ENCODE peak calls at places on chromosome 15, in five cellular contexts. One of them, this sample, is unnamed. For H3K27me3, the result is how much of the 10 kb centered on the place peaks cover.

GRCh38 chr15:50166216-50166615 is 15.8 kb upstream of the SLC27A2 start:
- DNase-seq in cardiac muscle cell: peak
- DNase-seq in fibroblast of lung: peak
- DNase-seq in right lobe of liver: no peak
- DNase-seq in small intestine: no peak
- DNase-seq in this sample: no peak

GRCh38 chr15:51736646-51737537 is 563 bp downstream of the LYSMD2 start:
- DNase-seq in small intestine: peak
- DNase-seq in right lobe of liver: peak
- DNase-seq in fibroblast of lung: peak
- DNase-seq in cardiac muscle cell: peak
- DNase-seq in this sample: peak

GRCh38 chr15:90095521-90095959 is 6.7 kb downstream of the IDH2 start:
- DNase-seq in right lobe of liver: peak
- DNase-seq in cardiac muscle cell: no peak
- DNase-seq in fibroblast of lung: no peak
- DNase-seq in small intestine: no peak
- DNase-seq in this sample: no peak

GRCh38 chr15:51243774-51244173 is 94.6 kb downstream of the CYP19A1 start:
- DNase-seq in right lobe of liver: no peak
- DNase-seq in fibroblast of lung: peak
- DNase-seq in small intestine: no peak
- DNase-seq in cardiac muscle cell: no peak
- DNase-seq in this sample: no peak

GRCh38 chr15:55279746-55280351 is 9.8 kb downstream of the RAB27A start:
- DNase-seq in cardiac muscle cell: peak
- DNase-seq in fibroblast of lung: peak
- DNase-seq in right lobe of liver: no peak
- DNase-seq in small intestine: peak
- DNase-seq in this sample: no peak

GRCh38 chr15:92519709-92520108 is 126.0 kb downstream of the ST8SIA2 start:
- DNase-seq in small intestine: no peak
- DNase-seq in cardiac muscle cell: no peak
- DNase-seq in fibroblast of lung: peak
- DNase-seq in right lobe of liver: no peak
- DNase-seq in this sample: no peak

GRCh38 chr15:47507221-47507985 is 209.9 kb upstream of the SEMA6D start:
- DNase-seq in cardiac muscle cell: no peak
- DNase-seq in small intestine: no peak
- DNase-seq in right lobe of liver: no peak
- DNase-seq in fibroblast of lung: no peak
- DNase-seq in this sample: no peak

GRCh38 chr15:59349715-59350420 is 22.8 kb downstream of the MYO1E start:
- DNase-seq in right lobe of liver: no peak
- DNase-seq in small intestine: peak
- DNase-seq in cardiac muscle cell: peak
- DNase-seq in fibroblast of lung: peak
- DNase-seq in this sample: no peak

GRCh38 chr15:46293550-46293949 is 658.7 kb downstream of the SQOR start:
- DNase-seq in right lobe of liver: no peak
- DNase-seq in fibroblast of lung: no peak
- DNase-seq in cardiac muscle cell: no peak
- DNase-seq in small intestine: no peak
- DNase-seq in this sample: no peak

GRCh38 chr15:88954431-88955277 is 41.5 kb upstream of the MFGE8 start:
- DNase-seq in fibroblast of lung: peak
- DNase-seq in right lobe of liver: no peak
- DNase-seq in small intestine: no peak
- DNase-seq in cardiac muscle cell: peak
- DNase-seq in this sample: no peak

GRCh38 chr15:85587707-85588441 is 206.9 kb downstream of the KLHL25 start:
- DNase-seq in cardiac muscle cell: peak
- DNase-seq in right lobe of liver: no peak
- DNase-seq in fibroblast of lung: peak
- DNase-seq in small intestine: peak
- DNase-seq in this sample: no peak

GRCh38 chr15:35271371-35272043 is 186.4 kb upstream of the NANOGP8 start:
- DNase-seq in right lobe of liver: no peak
- DNase-seq in cardiac muscle cell: no peak
- DNase-seq in small intestine: no peak
- DNase-seq in fibroblast of lung: peak
- DNase-seq in this sample: no peak

GRCh38 chr15:83926116-83926515 is 272.2 kb downstream of the ADAMTSL3 start:
- DNase-seq in cardiac muscle cell: peak
- DNase-seq in fibroblast of lung: no peak
- DNase-seq in small intestine: no peak
- DNase-seq in right lobe of liver: no peak
- DNase-seq in this sample: no peak

GRCh38 chr15:25469377-25469776 is 30.6 kb upstream of the UBE3A start:
- DNase-seq in fibroblast of lung: peak
- DNase-seq in small intestine: no peak
- DNase-seq in right lobe of liver: no peak
- DNase-seq in cardiac muscle cell: no peak
- DNase-seq in this sample: no peak

GRCh38 chr15:73857193-73857920 is 16.0 kb upstream of the TBC1D21 start:
- DNase-seq in small intestine: no peak
- DNase-seq in right lobe of liver: no peak
- DNase-seq in fibroblast of lung: no peak
- DNase-seq in cardiac muscle cell: no peak
- DNase-seq in this sample: no peak

GRCh38 chr15:94910166-94910565 is 678.8 kb downstream of the MCTP2 start:
- DNase-seq in right lobe of liver: no peak
- DNase-seq in cardiac muscle cell: no peak
- DNase-seq in small intestine: no peak
- DNase-seq in fibroblast of lung: peak
- DNase-seq in this sample: no peak

GRCh38 chr15:79960502-79961217 is 10.3 kb downstream of the BCL2A1 start:
- DNase-seq in cardiac muscle cell: peak
- DNase-seq in fibroblast of lung: no peak
- DNase-seq in right lobe of liver: no peak
- DNase-seq in small intestine: no peak
- DNase-seq in this sample: no peak

GRCh38 chr15:72481015-72481659 is 7.0 kb downstream of the ARIH1 start:
- DNase-seq in fibroblast of lung: no peak
- DNase-seq in cardiac muscle cell: no peak
- DNase-seq in small intestine: no peak
- DNase-seq in right lobe of liver: no peak
- DNase-seq in this sample: no peak

GRCh38 chr15:75063889-75064288 is 40.5 kb downstream of the PPCDC start:
- DNase-seq in cardiac muscle cell: no peak
- DNase-seq in right lobe of liver: no peak
- DNase-seq in fibroblast of lung: no peak
- DNase-seq in small intestine: no peak
- DNase-seq in this sample: no peak

GRCh38 chr15:57551717-57552677 is 39.7 kb upstream of the MYZAP start:
- DNase-seq in fibroblast of lung: peak
- DNase-seq in right lobe of liver: no peak
- DNase-seq in small intestine: no peak
- DNase-seq in cardiac muscle cell: peak
- DNase-seq in this sample: no peak

GRCh38 chr15:94056314-94056713 is 175.0 kb upstream of the MCTP2 start:
- DNase-seq in fibroblast of lung: peak
- DNase-seq in right lobe of liver: no peak
- DNase-seq in small intestine: no peak
- DNase-seq in cardiac muscle cell: no peak
- DNase-seq in this sample: no peak

GRCh38 chr15:64681424-64682024 is 93.9 kb downstream of the RBPMS2 start:
- DNase-seq in right lobe of liver: no peak
- DNase-seq in fibroblast of lung: peak
- DNase-seq in cardiac muscle cell: peak
- DNase-seq in small intestine: peak
- DNase-seq in this sample: no peak

GRCh38 chr15:63195257-63196023 is 6.0 kb downstream of the RAB8B start:
- DNase-seq in small intestine: no peak
- DNase-seq in cardiac muscle cell: no peak
- DNase-seq in right lobe of liver: no peak
- DNase-seq in fibroblast of lung: no peak
- DNase-seq in this sample: no peak

GRCh38 chr15:46652256-46652655 is 1017.4 kb downstream of the SQOR start:
- DNase-seq in right lobe of liver: no peak
- DNase-seq in fibroblast of lung: no peak
- DNase-seq in small intestine: no peak
- DNase-seq in cardiac muscle cell: no peak
- DNase-seq in this sample: no peak

GRCh38 chr15:70763950-70764730 is 782 bp upstream of the UACA start:
- DNase-seq in small intestine: no peak
- DNase-seq in cardiac muscle cell: no peak
- DNase-seq in right lobe of liver: no peak
- DNase-seq in fibroblast of lung: no peak
- DNase-seq in this sample: no peak

GRCh38 chr15:70761046-70761445 is 2.3 kb downstream of the UACA start:
- DNase-seq in right lobe of liver: no peak
- DNase-seq in cardiac muscle cell: no peak
- DNase-seq in fibroblast of lung: no peak
- DNase-seq in small intestine: no peak
- DNase-seq in this sample: no peak

GRCh38 chr15:70761931-70762468 is 1.4 kb downstream of the UACA start:
- DNase-seq in cardiac muscle cell: peak
- DNase-seq in right lobe of liver: no peak
- DNase-seq in small intestine: no peak
- DNase-seq in fibroblast of lung: no peak
- DNase-seq in this sample: no peak

GRCh38 chr15:70762469-70763119 is 764 bp downstream of the UACA start:
- DNase-seq in small intestine: peak
- DNase-seq in cardiac muscle cell: peak
- DNase-seq in right lobe of liver: peak
- DNase-seq in fibroblast of lung: peak
- DNase-seq in this sample: peak

GRCh38 chr15:70763120-70763949 is at the start of gene UACA:
- DNase-seq in small intestine: peak
- DNase-seq in right lobe of liver: peak
- DNase-seq in fibroblast of lung: peak
- DNase-seq in cardiac muscle cell: peak
- DNase-seq in this sample: peak
- H3K27me3 ChIP-seq in small intestine: under half
- H3K27me3 ChIP-seq in right lobe of liver: under half
- H3K27me3 ChIP-seq in fibroblast of lung: under half
- H3K27me3 ChIP-seq in cardiac muscle cell: under half
- H3K27me3 ChIP-seq in this sample: half or more

GRCh38 chr15:67824900-67825879 is at the start of gene SKOR1:
- DNase-seq in fibroblast of lung: peak
- DNase-seq in small intestine: no peak
- DNase-seq in right lobe of liver: peak
- DNase-seq in cardiac muscle cell: peak
- DNase-seq in this sample: no peak

GRCh38 chr15:67822537-67823370 is 2.6 kb upstream of the SKOR1 start:
- DNase-seq in small intestine: no peak
- DNase-seq in right lobe of liver: peak
- DNase-seq in fibroblast of lung: no peak
- DNase-seq in cardiac muscle cell: no peak
- DNase-seq in this sample: no peak

GRCh38 chr15:67824157-67824899 is 981 bp upstream of the SKOR1 start:
- DNase-seq in right lobe of liver: no peak
- DNase-seq in small intestine: no peak
- DNase-seq in fibroblast of lung: no peak
- DNase-seq in cardiac muscle cell: no peak
- DNase-seq in this sample: no peak

GRCh38 chr15:67821784-67822451 is 3.4 kb upstream of the SKOR1 start:
- DNase-seq in right lobe of liver: peak
- DNase-seq in cardiac muscle cell: no peak
- DNase-seq in small intestine: no peak
- DNase-seq in fibroblast of lung: no peak
- DNase-seq in this sample: peak

DNA sequence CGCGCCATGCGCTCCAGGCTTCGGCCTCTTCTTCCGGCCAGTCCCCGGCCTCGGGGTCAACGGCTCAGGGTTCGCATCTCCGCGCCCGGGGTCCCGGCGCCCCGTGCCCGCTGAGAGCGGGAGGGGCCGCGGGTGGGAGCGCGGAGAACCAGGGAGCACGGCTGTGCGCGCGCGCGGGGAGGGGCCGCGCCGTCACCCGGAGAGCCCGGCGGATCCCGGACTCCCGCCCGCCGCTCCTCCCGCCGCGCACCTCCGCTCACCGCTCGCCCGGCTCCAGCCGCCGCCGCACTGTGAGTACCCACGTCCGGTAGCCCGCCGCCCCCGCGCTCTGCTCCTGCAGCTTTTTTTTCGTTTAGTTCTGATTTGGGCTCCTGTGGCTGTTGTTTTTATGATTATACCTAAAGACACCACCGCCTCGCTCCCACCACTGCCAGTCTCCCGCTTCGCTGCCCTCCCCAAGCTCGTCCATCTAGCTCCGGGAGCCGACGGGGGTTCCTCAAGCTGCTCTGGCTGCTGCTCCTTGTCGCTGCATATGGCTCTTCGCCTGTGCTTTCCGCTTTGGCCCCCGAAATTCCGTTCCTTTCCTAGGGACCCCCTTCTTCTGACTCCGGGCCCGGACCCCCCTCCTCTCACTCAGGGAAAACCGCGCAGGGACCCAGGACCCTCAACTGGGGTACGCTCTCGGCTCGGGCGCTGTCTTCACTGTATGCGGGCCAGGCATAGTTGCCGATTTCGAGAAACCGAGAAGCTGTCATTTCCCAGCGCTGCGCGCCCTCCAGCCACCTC is 1.7 kb upstream of the SKOR1 start:
- DNase-seq in right lobe of liver: peak
- DNase-seq in small intestine: no peak
- DNase-seq in fibroblast of lung: no peak
- DNase-seq in cardiac muscle cell: no peak
- DNase-seq in this sample: peak
- H3K27me3 ChIP-seq in right lobe of liver: under half
- H3K27me3 ChIP-seq in small intestine: half or more
- H3K27me3 ChIP-seq in fibroblast of lung: half or more
- H3K27me3 ChIP-seq in cardiac muscle cell: half or more
- H3K27me3 ChIP-seq in this sample: half or more

GRCh38 chr15:66155065-66155464 is 98.5 kb downstream of the MEGF11 start:
- DNase-seq in small intestine: no peak
- DNase-seq in fibroblast of lung: no peak
- DNase-seq in cardiac muscle cell: no peak
- DNase-seq in right lobe of liver: no peak
- DNase-seq in this sample: no peak
- H3K27me3 ChIP-seq in small intestine: under half
- H3K27me3 ChIP-seq in fibroblast of lung: under half
- H3K27me3 ChIP-seq in cardiac muscle cell: under half
- H3K27me3 ChIP-seq in right lobe of liver: under half
- H3K27me3 ChIP-seq in this sample: under half

DNA sequence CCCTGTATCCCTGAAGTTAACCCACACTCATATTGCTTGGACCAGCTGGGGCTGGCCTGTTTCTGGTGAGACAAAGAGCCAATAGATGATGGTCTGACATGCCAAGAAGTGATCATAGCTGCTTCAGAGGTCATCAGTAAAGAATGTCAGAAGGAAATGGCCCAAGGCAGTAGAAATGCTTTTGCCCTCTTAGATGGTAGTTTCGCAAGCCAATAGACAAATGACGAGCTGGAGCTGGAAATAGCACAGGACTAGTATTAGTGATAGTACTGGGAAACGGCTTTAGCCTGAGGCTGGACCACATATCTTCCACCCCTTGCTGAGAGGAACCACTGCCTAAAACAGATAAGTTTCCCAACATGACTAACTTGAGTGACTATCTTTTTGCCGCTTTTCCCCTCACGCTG is 176.1 kb upstream of the THBS1 start:
- DNase-seq in right lobe of liver: no peak
- DNase-seq in small intestine: no peak
- DNase-seq in fibroblast of lung: peak
- DNase-seq in cardiac muscle cell: peak
- DNase-seq in this sample: no peak
- H3K27me3 ChIP-seq in right lobe of liver: under half
- H3K27me3 ChIP-seq in small intestine: under half
- H3K27me3 ChIP-seq in fibroblast of lung: under half
- H3K27me3 ChIP-seq in cardiac muscle cell: under half
- H3K27me3 ChIP-seq in this sample: under half

This sample was measured in left lung.